ENCODE peak calls at places on chromosomes 11 and 22, in eight cellular contexts. M is hepatocyte; Y is CD4-positive, alpha-beta T cell; N is colonic mucosa; J is astrocyte of the spinal cord; W is coronary artery; Z is sigmoid colon; E is lower leg skin. I is an unnamed sample.
A peak's percentile ranks its signal among the peaks of the same experiment; 100 is the strongest.

GRCh38 chr11:110490886-110491285 is 61.1 kb downstream of the FDX1 start:
- DNase-seq in M (no peak), Y (no peak), N (no peak), J (peak; percentile 20), W (no peak), Z (no peak), E (no peak), I (no peak)

GRCh38 chr22:28958611-28959010 is 75.2 kb downstream of the ZNRF3 start:
- DNase-seq in M (no peak), Y (no peak), N (no peak), J (peak; percentile 33), W (no peak), Z (no peak), E (no peak), I (no peak)

GRCh38 chr11:127056338-127056971 is 55.9 kb upstream of the KIRREL3 start:
- DNase-seq in M (no peak), Y (no peak), N (peak; percentile 30), J (no peak), W (no peak), Z (no peak), E (no peak), I (no peak)

GRCh38 chr11:65742353-65742752 is 21.8 kb upstream of the RNASEH2C start:
- DNase-seq in M (no peak), Y (no peak), N (no peak), J (no peak), W (no peak), Z (no peak), E (no peak), I (no peak)

GRCh38 chr22:19821523-19822300 is 33.0 kb downstream of the GNB1L start:
- DNase-seq in M (peak; percentile 3), Y (no peak), N (no peak), J (no peak), W (peak; percentile 65), Z (peak; percentile 50), E (no peak), I (peak; percentile 5)

GRCh38 chr11:112408551-112408950 is 147.9 kb upstream of the PLET1 start:
- DNase-seq in M (no peak), Y (no peak), N (no peak), J (no peak), W (no peak), Z (no peak), E (no peak), I (no peak)

GRCh38 chr11:116096596-116096995 is 592.4 kb upstream of the CADM1 start:
- DNase-seq in M (no peak), Y (no peak), N (no peak), J (no peak), W (no peak), Z (no peak), E (no peak), I (no peak)

GRCh38 chr22:24137595-24137994 is 43.7 kb upstream of the SUSD2 start:
- DNase-seq in M (peak; percentile 36), Y (no peak), N (no peak), J (peak; percentile 69), W (no peak), Z (peak; percentile 75), E (no peak), I (no peak)

GRCh38 chr11:117771197-117771596 is 25.8 kb downstream of the DSCAML1 start:
- DNase-seq in M (no peak), Y (no peak), N (no peak), J (no peak), W (no peak), Z (no peak), E (no peak), I (no peak)

GRCh38 chr22:22387386-22387736 is 121.2 kb downstream of the ZNF280B start:
- DNase-seq in M (no peak), Y (no peak), N (no peak), J (no peak), W (no peak), Z (no peak), E (no peak), I (no peak)

GRCh38 chr11:83951521-83951920 is 665.4 kb upstream of the CCDC90B start:
- DNase-seq in M (no peak), Y (no peak), N (peak; percentile 20), J (no peak), W (no peak), Z (no peak), E (no peak), I (no peak)

GRCh38 chr11:27735281-27735680 is 35.0 kb upstream of the BDNF start:
- DNase-seq in M (no peak), Y (no peak), N (no peak), J (peak; percentile 25), W (no peak), Z (no peak), E (no peak), I (no peak)

GRCh38 chr11:459511-460220 is 9.6 kb downstream of the PTDSS2 start:
- DNase-seq in M (no peak), Y (no peak), N (no peak), J (no peak), W (no peak), Z (no peak), E (no peak), I (no peak)

GRCh38 chr22:29332886-29333496 is 17.5 kb upstream of the RASL10A start:
- DNase-seq in M (no peak), Y (no peak), N (no peak), J (no peak), W (no peak), Z (no peak), E (no peak), I (no peak)

GRCh38 chr11:92628401-92629292 is 340.8 kb upstream of the MTNR1B start:
- DNase-seq in M (no peak), Y (no peak), N (no peak), J (peak; percentile 68), W (no peak), Z (no peak), E (no peak), I (no peak)

GRCh38 chr11:68099474-68100405 is 21.4 kb downstream of the CHKA start:
- DNase-seq in M (peak; percentile 49), Y (peak; percentile 20), N (peak; percentile 63), J (peak; percentile 82), W (no peak), Z (no peak), E (no peak), I (no peak)

GRCh38 chr11:134656861-134657540 is 245.0 kb upstream of the B3GAT1 start:
- DNase-seq in M (no peak), Y (no peak), N (peak; percentile 9), J (no peak), W (no peak), Z (peak; percentile 52), E (peak; percentile 2), I (no peak)

GRCh38 chr22:17875156-17875555 is 100.9 kb upstream of the BID start:
- DNase-seq in M (no peak), Y (no peak), N (no peak), J (no peak), W (no peak), Z (no peak), E (no peak), I (no peak)

GRCh38 chr22:45544588-45545170 is 42.0 kb downstream of the FBLN1 start:
- DNase-seq in M (no peak), Y (no peak), N (no peak), J (peak; percentile 32), W (no peak), Z (no peak), E (no peak), I (no peak)

GRCh38 chr22:22881116-22882032 is 6.2 kb upstream of the IGLL5 start:
- DNase-seq in M (no peak), Y (no peak), N (no peak), J (no peak), W (no peak), Z (no peak), E (no peak), I (peak; percentile 38)

GRCh38 chr22:17767236-17768065 is 6.8 kb downstream of the BID start:
- DNase-seq in M (no peak), Y (peak; percentile 28), N (no peak), J (no peak), W (no peak), Z (no peak), E (no peak), I (no peak)

GRCh38 chr11:96157517-96157873 is 185.5 kb downstream of the MAML2 start:
- DNase-seq in M (no peak), Y (no peak), N (no peak), J (no peak), W (no peak), Z (no peak), E (no peak), I (no peak)

GRCh38 chr11:124633355-124633754 is 10.7 kb downstream of the TBRG1 start:
- DNase-seq in M (no peak), Y (no peak), N (no peak), J (no peak), W (no peak), Z (no peak), E (no peak), I (no peak)

GRCh38 chr11:8234425-8234821 is 29.3 kb downstream of the LMO1 start:
- DNase-seq in M (no peak), Y (no peak), N (no peak), J (no peak), W (no peak), Z (no peak), E (no peak), I (no peak)
- TF ChIP-seq CTCF in M (no peak), Y (no peak), N (no peak), J (no peak), W (no peak), Z (no peak), E (no peak), I (no peak)

DNA sequence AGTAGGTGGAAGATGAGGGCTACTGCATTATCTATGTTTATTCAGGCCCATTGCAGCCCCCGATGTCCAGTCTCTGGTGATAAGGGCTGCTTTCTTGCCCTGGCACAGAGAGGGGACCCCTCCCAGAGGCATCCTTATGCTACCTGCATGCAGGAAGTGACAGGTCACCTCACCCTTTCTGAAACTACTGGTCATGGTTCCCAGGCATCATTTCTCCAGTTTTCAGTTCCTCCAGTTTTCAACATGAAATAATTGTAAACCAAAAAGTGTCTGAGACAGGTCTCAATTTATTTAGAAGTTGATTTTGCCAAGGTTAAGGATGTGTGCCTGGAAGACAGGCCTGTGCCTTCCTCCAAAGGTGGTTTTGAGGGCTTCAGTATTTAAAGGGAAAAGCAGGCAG is 57.0 kb downstream of the CTTN start:
- DNase-seq in M (no peak), Y (no peak), N (no peak), J (no peak), W (no peak), Z (no peak), E (no peak), I (no peak)
- TF ChIP-seq CTCF in M (no peak), Y (no peak), N (no peak), J (no peak), W (no peak), Z (no peak), E (no peak), I (no peak)

GRCh38 chr11:63573881-63574855 is 11.0 kb upstream of the PLAAT2 start:
- DNase-seq in M (peak; percentile 87), Y (no peak), N (peak; percentile 84), J (peak; percentile 80), W (no peak), Z (peak; percentile 80), E (no peak), I (no peak)
- TF ChIP-seq CTCF in M (no peak), Y (no peak), N (no peak), J (peak; percentile 15), W (no peak), Z (no peak), E (no peak), I (no peak)

DNA sequence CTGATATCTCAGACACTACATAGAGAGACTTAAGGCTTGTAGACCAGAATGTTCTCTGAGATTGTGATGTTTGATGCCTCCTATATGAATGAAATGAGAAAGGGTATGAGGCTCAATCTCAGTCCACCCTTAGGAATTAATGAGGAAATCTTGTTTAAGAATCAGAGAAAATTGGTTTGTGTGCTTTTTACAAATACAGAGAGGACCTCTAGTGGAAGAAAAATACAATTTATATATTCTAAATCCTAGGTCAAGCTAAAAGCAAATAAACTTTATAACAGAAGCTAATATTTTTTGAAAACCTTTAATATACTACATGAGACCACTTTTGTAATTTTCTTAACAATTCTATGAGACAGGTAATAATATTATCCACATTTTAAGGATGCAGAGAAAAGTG is 5.0 kb upstream of the OR52H1 start:
- DNase-seq in M (no peak), Y (no peak), N (no peak), J (no peak), W (no peak), Z (no peak), E (no peak), I (no peak)
- TF ChIP-seq CTCF in M (peak; percentile 29), Y (no peak), N (no peak), J (peak; percentile 17), W (no peak), Z (no peak), E (no peak), I (no peak)